ENCODE peak calls at places on chromosomes 16 and 17, in seven cellular contexts. P is left ventricle myocardium inferior; Y is NCI-H1105 treated with DMSO at 0.1 percent for 48 hours; I is activated CD8-positive, alpha-beta memory T cell treated with anti-CD3 and anti-CD28 coated beads, Interleukin-2, amount 10 ng/mL, durations not matched to agents 7 days and 5 days; J is Daoy; O is dorsolateral prefrontal cortex; H is AG08395. Q is an unnamed sample.
A peak's percentile ranks its signal among the peaks of the same experiment; 100 is the strongest.

GRCh38 chr17:1493291-1493980 is 950 bp upstream of the MYO1C start:
- DNase-seq in P (peak; percentile 55), Y (no peak), I (no peak), J (no peak), O (no peak), H (no peak), Q (no peak)

GRCh38 chr16:17257426-17257825 is 213.3 kb downstream of the XYLT1 start:
- DNase-seq in P (no peak), Y (no peak), I (no peak), J (no peak), O (no peak), H (no peak), Q (no peak)

GRCh38 chr17:37117743-37118142 is 169.0 kb downstream of the AATF start:
- DNase-seq in P (no peak), Y (no peak), I (no peak), J (no peak), O (no peak), H (no peak), Q (no peak)

GRCh38 chr17:15929941-15930340 is 15.0 kb upstream of the ADORA2B start:
- DNase-seq in P (no peak), Y (no peak), I (no peak), J (no peak), O (no peak), H (no peak), Q (no peak)

GRCh38 chr16:380837-381787 is 666 bp downstream of the PGAP6 start:
- DNase-seq in P (no peak), Y (no peak), I (peak; percentile 44), J (no peak), O (no peak), H (peak; percentile 24), Q (peak; percentile 10)

GRCh38 chr17:82869536-82869935 is 29.7 kb upstream of the ZNF750 start:
- DNase-seq in P (no peak), Y (no peak), I (no peak), J (no peak), O (no peak), H (no peak), Q (no peak)

GRCh38 chr17:39872700-39873099 is 4.7 kb downstream of the ZPBP2 start:
- DNase-seq in P (no peak), Y (peak; percentile 29), I (no peak), J (no peak), O (no peak), H (no peak), Q (peak; percentile 31)

GRCh38 chr16:11668590-11669379 is 530 bp downstream of the SNN start:
- DNase-seq in P (no peak), Y (no peak), I (no peak), J (no peak), O (no peak), H (peak; percentile 24), Q (no peak)

GRCh38 chr16:27314161-27314723 is 468 bp downstream of the IL4R start:
- DNase-seq in P (peak; percentile 36), Y (no peak), I (peak; percentile 85), J (peak; percentile 64), O (no peak), H (peak; percentile 79), Q (peak; percentile 97)

GRCh38 chr16:19396555-19397011 is 21.1 kb upstream of the TMC5 start:
- DNase-seq in P (no peak), Y (peak; percentile 60), I (no peak), J (no peak), O (no peak), H (no peak), Q (no peak)